ENCODE peak calls at places on chromosomes 3 and 15, in four cellular contexts. Q is choroid plexus epithelial cell; I is activated CD8-positive, alpha-beta memory T cell treated with anti-CD3 and anti-CD28 coated beads, Interleukin-2, amount 10 ng/mL, durations not matched to agents 7 days and 5 days; T is NCI-H748 treated with DMSO at 0.1 percent for 48 hours. R is an unnamed sample.

GRCh38 chr3:143974181-143974876 is 2.7 kb downstream of the DIPK2A start:
- DNase-seq in I (no peak), T (peak), Q (no peak), R (peak)

GRCh38 chr3:17258823-17259436 is 374.2 kb downstream of the PLCL2 start:
- DNase-seq in Q (peak), T (peak), I (no peak), R (peak)

GRCh38 chr3:117736851-117737250 is 1027.3 kb downstream of the TUSC7 start:
- DNase-seq in I (no peak), T (no peak), Q (peak), R (no peak)

GRCh38 chr15:46309914-46310313 is 675.1 kb downstream of the SQOR start:
- DNase-seq in I (no peak), T (no peak), Q (no peak), R (no peak)

GRCh38 chr15:101035611-101036010 is 116.5 kb downstream of the LRRK1 start:
- DNase-seq in I (no peak), T (no peak), Q (no peak), R (no peak)

GRCh38 chr3:52834871-52835501 is at the start of gene MUSTN1:
- DNase-seq in I (no peak), T (no peak), Q (peak), R (peak)

GRCh38 chr3:34351857-34352545 is 553.6 kb downstream of the PDCD6IP start:
- DNase-seq in T (no peak), Q (no peak), I (no peak), R (no peak)

GRCh38 chr15:55618396-55618795 is 30.3 kb upstream of the PYGO1 start:
- DNase-seq in Q (no peak), T (no peak), I (no peak), R (no peak)

GRCh38 chr15:85579957-85580694 is 199.7 kb downstream of the AKAP13 start:
- DNase-seq in Q (peak), I (no peak), T (no peak), R (peak)

GRCh38 chr3:195033531-195034091 is 237.3 kb downstream of the XXYLT1 start:
- DNase-seq in I (no peak), T (peak), Q (no peak), R (peak)

GRCh38 chr3:16528581-16528993 is 15.1 kb upstream of the RFTN1 start:
- DNase-seq in Q (no peak), T (no peak), I (no peak), R (no peak)

GRCh38 chr3:24830230-24831152 is 335.8 kb upstream of the THRB start:
- DNase-seq in T (no peak), I (no peak), Q (no peak), R (peak)

GRCh38 chr3:38579146-38579545 is 70.3 kb downstream of the SCN5A start:
- DNase-seq in Q (peak), T (no peak), I (peak), R (peak)

GRCh38 chr3:125002414-125002811 is 53.4 kb downstream of the HEG1 start:
- DNase-seq in T (no peak), I (no peak), Q (no peak), R (no peak)

GRCh38 chr3:28951773-28952556 is 328.9 kb upstream of the RBMS3 start:
- DNase-seq in Q (no peak), T (no peak), I (no peak), R (no peak)

GRCh38 chr3:98057631-98058030 is 22.5 kb upstream of the GABRR3 start:
- DNase-seq in I (no peak), Q (no peak), T (no peak), R (no peak)

R was measured in astrocyte of the hippocampus.